ENCODE peak calls at places on chromosomes 13 and 19, in four cellular contexts. T is GM12878, C is K562, D is HepG2. L is an unnamed sample.

GRCh38 chr19:28519950-28520861 is 692.7 kb downstream of the UQCRFS1 start:
- DNase-seq in D (no peak), C (no peak), T (no peak), L (no peak)

GRCh38 chr19:21143846-21144245 is 2.0 kb downstream of the ZNF431 start:
- DNase-seq in T (no peak), C (no peak), D (no peak), L (no peak)

GRCh38 chr13:75135325-75135825 is 346.6 kb downstream of the TBC1D4 start:
- DNase-seq in C (no peak), D (no peak), T (no peak), L (no peak)

GRCh38 chr19:29583196-29584006 is 22.7 kb upstream of the POP4 start:
- DNase-seq in D (no peak), C (no peak), T (no peak), L (no peak)

GRCh38 chr13:110811008-110811720 is 97.7 kb downstream of the ING1 start:
- DNase-seq in C (no peak), D (no peak), T (no peak), L (no peak)

GRCh38 chr13:49247722-49248432 is at the start of gene CDADC1:
- DNase-seq in D (peak; percentile 91), T (peak; percentile 65), C (peak; percentile 92), L (peak; percentile 96)

GRCh38 chr19:46896076-46896794 is 35.4 kb downstream of the ARHGAP35 start:
- DNase-seq in D (no peak), T (no peak), C (no peak), L (no peak)

GRCh38 chr19:49875801-49876421 is 1.2 kb downstream of the AKT1S1 start:
- DNase-seq in D (peak; percentile 51), T (no peak), C (peak; percentile 59), L (peak; percentile 57)

GRCh38 chr19:307793-308420 is 16.7 kb upstream of the PLPP2 start:
- DNase-seq in C (no peak), D (no peak), T (no peak), L (no peak)

GRCh38 chr13:40172149-40172591 is 494.3 kb downstream of the FOXO1 start:
- DNase-seq in T (no peak), D (no peak), C (no peak), L (no peak)

GRCh38 chr19:7904074-7905020 is 670 bp downstream of the MAP2K7 start:
- DNase-seq in D (no peak), C (peak; percentile 89), T (no peak), L (no peak)

GRCh38 chr13:80035096-80035495 is 305.8 kb downstream of the SPRY2 start:
- DNase-seq in D (no peak), T (no peak), C (no peak), L (no peak)

GRCh38 chr19:55643003-55643732 is at the start of gene ZNF581:
- DNase-seq in T (peak; percentile 59), D (peak; percentile 57), C (no peak), L (peak; percentile 61)

GRCh38 chr13:29994911-29995601 is 144.6 kb upstream of the UBL3 start:
- DNase-seq in C (no peak), D (no peak), T (no peak), L (no peak)

GRCh38 chr13:34364633-34365032 is 546.7 kb downstream of the RFC3 start:
- DNase-seq in T (no peak), D (no peak), C (no peak), L (no peak)

GRCh38 chr19:29454109-29454508 is 71.7 kb upstream of the VSTM2B start:
- DNase-seq in D (no peak), C (no peak), T (no peak), L (no peak)

GRCh38 chr13:76885203-76886004 is 801 bp downstream of the KCTD12 start:
- DNase-seq in C (peak; percentile 9), T (no peak), D (no peak), L (peak; percentile 75)

GRCh38 chr19:48745208-48745995 is 1.3 kb downstream of the IZUMO1 start:
- DNase-seq in D (peak; percentile 51), T (no peak), C (peak; percentile 66), L (peak; percentile 62)

GRCh38 chr13:80160110-80160509 is 180.8 kb downstream of the SPRY2 start:
- DNase-seq in T (no peak), C (no peak), D (no peak), L (no peak)

GRCh38 chr13:106570354-106570822 is 2.5 kb upstream of the ARGLU1 start:
- DNase-seq in T (no peak), D (no peak), C (peak; percentile 59), L (peak; percentile 8)

GRCh38 chr13:26971990-26972888 is 199.4 kb downstream of the USP12 start:
- DNase-seq in C (peak; percentile 33), T (no peak), D (peak; percentile 74), L (no peak)

GRCh38 chr19:29293736-29294342 is 80.9 kb upstream of the UQCRFS1 start:
- DNase-seq in T (no peak), C (no peak), D (no peak), L (no peak)

GRCh38 chr13:24995225-24995804 is 100.6 kb upstream of the PABPC3 start:
- DNase-seq in T (no peak), C (peak; percentile 39), D (peak; percentile 75), L (peak; percentile 57)

GRCh38 chr19:30420881-30421280 is 48.7 kb downstream of the ZNF536 start:
- DNase-seq in D (no peak), C (no peak), T (no peak), L (no peak)

GRCh38 chr19:48698046-48698445 is 2.3 kb downstream of the FUT2 start:
- DNase-seq in T (no peak), D (no peak), C (peak; percentile 55), L (no peak)

GRCh38 chr13:28451482-28452217 is 43.3 kb downstream of the FLT1 start:
- DNase-seq in T (no peak), D (no peak), C (peak; percentile 21), L (peak; percentile 31)

GRCh38 chr13:51811046-51811445 is 7.1 kb upstream of the DHRS12 start:
- DNase-seq in D (no peak), C (no peak), T (no peak), L (no peak)

GRCh38 chr19:2455481-2456300 is 1.1 kb downstream of the LMNB2 start:
- DNase-seq in T (no peak), C (peak; percentile 76), D (no peak), L (peak; percentile 48)

GRCh38 chr13:60351816-60352215 is 45.2 kb upstream of the TDRD3 start:
- DNase-seq in D (no peak), C (no peak), T (no peak), L (no peak)

GRCh38 chr13:60351326-60351725 is 45.7 kb upstream of the TDRD3 start:
- DNase-seq in C (no peak), D (no peak), T (no peak), L (no peak)

GRCh38 chr13:60358453-60358852 is 38.6 kb upstream of the TDRD3 start:
- DNase-seq in C (no peak), D (no peak), T (no peak), L (no peak)

GRCh38 chr13:60352644-60353043 is 44.4 kb upstream of the TDRD3 start:
- DNase-seq in D (no peak), T (no peak), C (no peak), L (no peak)

DNA sequence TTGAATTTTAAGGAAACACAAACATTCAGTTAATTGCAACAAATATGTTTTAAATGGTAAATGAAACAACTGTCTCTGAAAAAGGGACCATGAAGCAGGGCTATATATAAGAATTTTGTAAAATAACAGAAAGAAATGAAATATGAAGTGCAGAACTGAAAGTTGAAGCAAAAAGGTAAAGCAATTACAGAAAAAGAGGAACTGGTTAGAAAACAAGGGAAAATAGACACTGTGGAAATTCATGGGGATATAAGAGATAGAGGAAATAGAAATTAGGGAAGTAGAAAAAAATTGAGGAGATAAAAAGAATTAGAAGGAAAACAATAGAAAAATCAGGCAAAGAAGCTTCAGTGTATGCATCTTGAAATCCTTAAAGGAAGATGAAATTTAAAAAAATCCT is 40.0 kb upstream of the TDRD3 start:
- DNase-seq in C (no peak), T (no peak), D (no peak), L (no peak)
- TF ChIP-seq BHLHE40 in C (no peak), T (no peak), D (no peak), L (no peak)

DNA sequence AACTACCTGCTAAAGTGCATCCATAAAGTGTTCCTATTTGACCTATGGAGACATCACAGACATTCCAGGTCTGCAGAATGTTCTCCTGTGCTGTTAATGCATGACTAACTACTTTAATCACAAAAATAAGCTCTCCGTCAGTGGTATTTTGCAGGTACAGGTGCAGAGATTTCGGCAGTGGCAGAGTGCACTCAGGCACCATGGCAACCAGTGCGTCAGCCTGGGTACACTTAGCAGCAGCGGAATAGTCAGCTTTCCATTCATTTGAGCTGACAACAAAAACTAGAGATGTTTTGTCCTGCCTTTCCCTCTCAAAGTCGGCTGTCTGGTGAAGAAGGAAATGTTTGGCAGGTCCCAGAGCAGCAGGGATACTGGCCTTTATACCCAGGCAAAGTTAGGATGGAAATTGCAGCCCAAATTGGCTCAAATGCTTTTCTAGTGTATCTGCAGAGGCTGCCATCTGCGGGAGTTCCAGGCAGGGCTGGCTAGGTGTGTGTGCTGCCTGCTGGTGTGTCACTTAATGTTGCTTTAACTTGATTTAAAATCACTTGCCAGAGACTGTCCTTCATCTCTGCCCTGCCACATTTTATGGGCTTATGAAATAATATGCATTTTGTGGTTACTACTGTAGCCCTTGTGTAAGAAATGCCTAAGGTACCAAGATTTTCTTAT is 195.8 kb downstream of the RAP2A start:
- DNase-seq in D (no peak), C (no peak), T (no peak), L (no peak)
- TF ChIP-seq SP1 in D (no peak), C (no peak), T (no peak), L (no peak)

DNA sequence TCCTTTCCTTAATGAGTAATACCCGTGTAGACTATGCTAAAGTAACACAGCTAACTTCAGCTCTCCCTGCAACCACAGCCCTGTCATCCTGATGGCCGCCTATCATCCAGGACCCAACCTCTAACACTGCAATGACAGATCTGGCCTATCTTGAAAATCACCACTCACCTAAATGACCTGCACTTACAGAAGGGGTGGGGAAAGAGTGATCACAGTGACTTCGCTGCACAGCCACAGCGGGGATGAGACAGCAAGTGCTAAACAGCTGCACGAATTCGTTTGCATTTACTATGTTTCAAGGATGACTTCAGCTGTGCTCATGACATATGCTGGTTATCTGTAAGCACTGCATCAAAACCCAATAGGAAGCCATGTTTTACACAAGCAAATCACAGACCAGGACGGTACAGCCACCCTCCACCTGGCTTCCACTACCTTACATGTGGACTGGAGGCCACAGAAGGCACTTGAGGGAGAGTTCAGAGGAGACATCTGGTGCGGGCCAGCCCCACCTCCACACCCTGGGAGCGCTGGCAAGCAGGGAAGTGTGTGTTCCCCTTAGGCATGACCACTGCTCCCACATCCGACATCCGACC is 95.9 kb downstream of the STK24 start:
- DNase-seq in T (no peak), C (peak; percentile 68), D (no peak), L (no peak)
- TF ChIP-seq BHLHE40 in T (no peak), C (peak; percentile 48), D (no peak), L (no peak)

GRCh38 chr19:10474962-10475451 is 28.1 kb downstream of the KEAP1 start:
- DNase-seq in T (no peak), C (peak; percentile 35), D (no peak), L (no peak)

GRCh38 chr19:10473192-10473591 is 30.0 kb downstream of the KEAP1 start:
- DNase-seq in T (no peak), D (no peak), C (no peak), L (no peak)

GRCh38 chr19:10478476-10478875 is 24.7 kb downstream of the KEAP1 start:
- DNase-seq in D (no peak), C (no peak), T (no peak), L (no peak)

DNA sequence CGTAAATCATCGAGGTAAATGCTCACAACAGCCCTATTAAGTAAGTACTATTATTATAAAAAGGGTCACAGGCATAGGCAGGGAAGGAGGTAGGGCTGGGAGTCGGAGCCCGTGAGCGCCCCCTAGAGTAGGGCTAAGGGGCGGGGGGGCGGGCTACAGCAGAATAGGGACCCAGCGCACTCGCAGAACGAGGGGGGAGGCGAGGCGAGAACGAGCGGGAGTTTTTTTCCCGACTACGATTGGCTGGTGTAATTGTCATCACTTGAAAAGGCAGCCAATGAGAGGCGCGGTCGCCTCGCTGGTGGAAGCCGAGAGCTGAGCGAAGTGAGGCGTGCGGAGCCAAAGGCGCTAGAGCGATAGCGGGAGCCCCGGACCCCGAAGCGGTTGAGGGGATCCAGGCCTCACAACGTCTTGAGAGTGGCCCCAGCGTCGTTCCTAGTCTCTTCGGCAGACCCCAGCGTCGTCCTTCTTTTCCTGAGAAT is 24.2 kb downstream of the KEAP1 start:
- DNase-seq in C (peak; percentile 93), T (no peak), D (peak; percentile 31), L (peak; percentile 87)
- TF ChIP-seq SP1 in C (no peak), T (peak; percentile 59), D (no peak), L (no peak)

L was measured in HEK293T.